ENCODE peak calls at places on chromosomes 13 and 19, in ten cellular contexts. P is Peyer's patch, E is BE2C, Y is DND-41, M is neural progenitor cell, U is psoas muscle, L is ovary, B is lower lobe of right lung, F is uterus, D is HCT116. O is an unnamed sample.
A peak's percentile ranks its signal among the peaks of the same experiment; 100 is the strongest.

GRCh38 chr13:75993246-75993645 is 357.1 kb downstream of the LMO7 start:
- DNase-seq in P (no peak), U (no peak), L (no peak), B (no peak), Y (no peak), E (no peak), D (no peak), F (no peak), M (no peak), O (no peak)

GRCh38 chr19:43078311-43078710 is 4.2 kb downstream of the PSG2 start:
- DNase-seq in L (no peak), Y (no peak), M (no peak), U (no peak), E (no peak), F (no peak), P (no peak), B (no peak), D (no peak), O (no peak)

GRCh38 chr19:38693380-38694223 is 46.2 kb downstream of the ACTN4 start:
- DNase-seq in E (no peak), D (peak; percentile 91), U (no peak), L (no peak), Y (peak; percentile 27), F (no peak), P (no peak), M (peak; percentile 87), B (no peak), O (peak; percentile 34)

GRCh38 chr19:50967924-50968708 is 1.3 kb downstream of the KLK6 start:
- DNase-seq in Y (no peak), L (no peak), E (no peak), U (no peak), D (no peak), F (no peak), B (no peak), P (no peak), M (peak; percentile 8), O (no peak)

GRCh38 chr13:26749905-26750304 is 10.7 kb downstream of the GPR12 start:
- DNase-seq in P (no peak), E (no peak), F (no peak), M (no peak), L (no peak), B (no peak), D (no peak), Y (no peak), U (no peak), O (no peak)

GRCh38 chr19:18202759-18203407 is 959 bp downstream of the RAB3A start:
- DNase-seq in Y (no peak), D (no peak), P (no peak), L (peak; percentile 85), F (peak; percentile 46), M (peak; percentile 48), E (peak; percentile 34), U (peak; percentile 65), B (no peak), O (peak; percentile 36)

GRCh38 chr13:35784286-35784951 is 307.9 kb upstream of the MAB21L1 start:
- DNase-seq in Y (no peak), D (no peak), M (no peak), L (no peak), P (no peak), E (peak; percentile 67), U (no peak), B (no peak), F (no peak), O (no peak)

GRCh38 chr13:72726721-72727416 is 560 bp downstream of the MZT1 start:
- DNase-seq in M (peak; percentile 79), Y (peak; percentile 67), P (peak; percentile 73), U (peak; percentile 69), E (peak; percentile 69), L (peak; percentile 64), F (no peak), D (peak; percentile 2), B (peak; percentile 71), O (peak; percentile 23)

GRCh38 chr13:32964987-32965386 is 51.2 kb upstream of the KL start:
- DNase-seq in M (no peak), F (no peak), L (no peak), B (no peak), U (no peak), E (no peak), P (no peak), Y (no peak), D (no peak), O (no peak)

DNA sequence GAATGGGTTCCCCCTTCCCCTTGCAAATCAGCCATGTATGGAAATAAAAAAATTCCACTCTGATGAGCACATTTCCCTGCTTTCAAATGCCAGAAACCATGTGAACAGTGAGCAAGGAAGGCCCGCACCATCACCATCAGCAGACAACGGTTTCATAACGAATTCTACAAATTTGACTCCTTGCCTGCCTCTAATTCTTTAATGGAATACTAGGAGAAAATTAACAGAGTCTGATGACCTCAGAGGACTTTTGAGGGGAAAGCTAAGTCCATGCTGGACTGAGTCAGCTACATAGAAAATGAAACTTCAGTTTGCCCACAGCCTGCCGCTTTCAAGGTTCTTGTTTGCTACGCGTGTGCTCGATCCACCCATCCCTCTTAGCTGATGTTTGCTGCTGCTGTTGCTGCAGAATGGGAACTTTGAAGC is 46.7 kb upstream of the KL start:
- DNase-seq in D (no peak), P (no peak), L (no peak), F (peak; percentile 20), E (no peak), Y (no peak), B (no peak), M (no peak), U (no peak), O (no peak)
- H3K4me3 ChIP-seq in D (no peak overlapping the region), P (peak overlapping the region; percentile 26), L (peak overlapping the region; percentile 3), F (no peak overlapping the region), E (no peak overlapping the region), Y (no peak overlapping the region), B (peak overlapping the region; percentile 32), M (no peak overlapping the region), U (peak overlapping the region; percentile 50), O (no peak overlapping the region)

GRCh38 chr13:43044720-43045301 is 21.4 kb downstream of the DNAJC15 start:
- DNase-seq in D (no peak), U (no peak), P (no peak), L (no peak), B (no peak), E (no peak), Y (no peak), F (no peak), M (no peak), O (no peak)
- H3K4me1 ChIP-seq in D (peaks cover 13% of the 10 kb centered on the region), U (no peaks in the 10 kb centered on the region), P (peaks cover 3% of the 10 kb centered on the region), L (peaks cover 1% of the 10 kb centered on the region), B (peaks cover 24% of the 10 kb centered on the region), E (peaks cover 6% of the 10 kb centered on the region), Y (no peaks in the 10 kb centered on the region), F (no peaks in the 10 kb centered on the region), M (peaks cover 27% of the 10 kb centered on the region), O (peaks cover 5% of the 10 kb centered on the region)

GRCh38 chr13:110419946-110420345 is 112.9 kb downstream of the COL4A2 start:
- DNase-seq in B (no peak), Y (no peak), M (no peak), F (no peak), E (no peak), D (no peak), P (no peak), U (no peak), L (no peak), O (no peak)

GRCh38 chr13:110418944-110419343 is 111.9 kb downstream of the COL4A2 start:
- DNase-seq in B (no peak), M (no peak), U (no peak), D (no peak), P (no peak), Y (no peak), E (no peak), F (no peak), L (no peak), O (no peak)

GRCh38 chr13:110420626-110421025 is 113.5 kb downstream of the COL4A2 start:
- DNase-seq in P (no peak), D (no peak), Y (no peak), E (no peak), F (no peak), U (no peak), B (no peak), M (no peak), L (no peak), O (no peak)

GRCh38 chr13:110421061-110421460 is 114.0 kb downstream of the COL4A2 start:
- DNase-seq in F (no peak), L (no peak), E (no peak), M (no peak), B (no peak), D (no peak), Y (no peak), P (no peak), U (no peak), O (no peak)

DNA sequence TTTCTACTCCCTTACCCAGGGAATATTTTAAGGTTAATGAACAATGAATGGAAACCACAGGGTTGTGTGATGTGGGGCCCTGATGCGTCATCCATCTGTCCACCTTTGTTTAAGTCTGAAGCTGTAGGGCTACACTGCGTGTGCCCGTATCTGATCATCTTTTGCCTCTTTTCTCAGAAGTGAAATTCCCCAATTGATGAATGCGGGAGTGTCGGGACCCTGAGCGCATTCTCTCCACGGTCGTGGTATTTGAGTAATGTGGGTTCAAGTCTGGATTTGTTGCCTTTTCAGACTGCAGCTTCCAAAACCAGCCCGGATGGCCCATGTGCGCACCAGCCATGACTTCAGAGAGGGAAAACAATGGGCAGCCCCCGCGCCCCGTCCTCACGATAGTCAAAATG is 112.3 kb downstream of the COL4A2 start:
- DNase-seq in D (no peak), L (no peak), U (no peak), P (no peak), F (no peak), E (no peak), Y (no peak), M (no peak), B (no peak), O (no peak)
- TF ChIP-seq CTCF in D (no peak), L (no peak), U (no peak), P (no peak), F (no peak), E (no peak), Y (no peak), M (no peak), B (no peak), O (no peak)

GRCh38 chr19:2983351-2984195 is 6.2 kb downstream of the TLE6 start:
- DNase-seq in U (peak; percentile 84), E (peak; percentile 97), D (no peak), P (no peak), L (peak; percentile 66), Y (no peak), B (no peak), M (peak; percentile 92), F (peak; percentile 81), O (peak; percentile 76)
- H3K4me3 ChIP-seq in U (peak overlapping the region; percentile 39), E (peak overlapping the region; percentile 22), D (no peak overlapping the region), P (peak overlapping the region; percentile 23), L (peak overlapping the region; percentile 29), Y (no peak overlapping the region), B (peak overlapping the region; percentile 47), M (peak overlapping the region; percentile 19), F (peak overlapping the region; percentile 30), O (no peak overlapping the region)

O was measured in thyroid gland.